ENCODE peak calls at places on chromosomes 3 and 15, in nine cellular contexts. J is endothelial cell of umbilical vein, D is HCT116, C is GM23338, L is WTC11, U is natural killer cell, G is MM.1S, Y is OCI-LY7, F is foreskin fibroblast. H is an unnamed sample.
A peak's percentile ranks its signal among the peaks of the same experiment; 100 is the strongest.

GRCh38 chr15:76460871-76461270 is 124.3 kb downstream of the ISL2 start:
- DNase-seq in J (no peak), C (no peak), G (no peak), U (no peak), F (peak; percentile 7), D (no peak), Y (no peak), L (no peak), H (no peak)

GRCh38 chr3:154177406-154177805 is 56.2 kb downstream of the ARHGEF26 start:
- DNase-seq in Y (no peak), U (no peak), G (no peak), F (no peak), J (no peak), C (no peak), D (no peak), L (no peak), H (no peak)

GRCh38 chr3:139937674-139938279 is 2.8 kb downstream of the CLSTN2 start:
- DNase-seq in D (peak; percentile 19), F (peak; percentile 35), Y (peak; percentile 20), C (peak; percentile 57), U (no peak), L (peak; percentile 51), G (peak; percentile 29), J (peak; percentile 34), H (peak; percentile 31)

GRCh38 chr15:60328852-60329443 is 68.8 kb downstream of the ANXA2 start:
- DNase-seq in G (peak; percentile 10), D (no peak), J (peak; percentile 40), F (no peak), U (no peak), L (no peak), C (peak; percentile 43), Y (peak; percentile 19), H (no peak)

GRCh38 chr3:67484085-67484484 is 170.3 kb downstream of the SUCLG2 start:
- DNase-seq in J (no peak), D (no peak), G (no peak), U (no peak), Y (no peak), L (no peak), F (no peak), C (no peak), H (no peak)

GRCh38 chr3:134463676-134464611 is 21.8 kb downstream of the ANAPC13 start:
- DNase-seq in Y (no peak), U (no peak), L (peak; percentile 80), J (no peak), D (no peak), G (no peak), C (peak; percentile 97), F (peak; percentile 78), H (no peak)

GRCh38 chr15:99732711-99733267 is 448 bp downstream of the LYSMD4 start:
- DNase-seq in L (no peak), Y (peak; percentile 8), G (peak; percentile 16), D (no peak), C (peak; percentile 59), F (no peak), J (no peak), U (no peak), H (peak; percentile 30)

GRCh38 chr15:101320501-101321052 is 25.5 kb upstream of the SNRPA1 start:
- DNase-seq in G (peak; percentile 26), J (peak; percentile 29), Y (no peak), C (peak; percentile 72), F (peak; percentile 49), L (peak; percentile 64), D (no peak), U (peak; percentile 64), H (peak; percentile 60)

GRCh38 chr15:89740137-89740536 is 10.9 kb downstream of the MESP1 start:
- DNase-seq in G (peak; percentile 74), J (peak; percentile 86), Y (peak; percentile 79), C (peak; percentile 90), D (peak; percentile 67), U (peak; percentile 41), L (peak; percentile 69), F (peak; percentile 38), H (peak; percentile 81)

GRCh38 chr3:52051444-52051843 is 4.9 kb downstream of the DUSP7 start:
- DNase-seq in D (no peak), F (no peak), J (no peak), Y (no peak), G (no peak), U (no peak), L (no peak), C (no peak), H (no peak)

GRCh38 chr3:52054689-52055511 is 1.5 kb downstream of the DUSP7 start:
- DNase-seq in G (peak; percentile 21), L (peak; percentile 58), U (no peak), C (peak; percentile 62), Y (peak; percentile 15), F (no peak), J (peak; percentile 20), D (no peak), H (no peak)

GRCh38 chr3:52050571-52050970 is 5.8 kb downstream of the DUSP7 start:
- DNase-seq in F (no peak), J (no peak), L (no peak), D (no peak), U (no peak), C (no peak), G (no peak), Y (no peak), H (no peak)

GRCh38 chr3:52053307-52054304 is 2.8 kb downstream of the DUSP7 start:
- DNase-seq in F (peak; percentile 51), U (no peak), C (no peak), L (no peak), D (no peak), Y (peak; percentile 44), G (no peak), J (peak; percentile 62), H (peak; percentile 65)

DNA sequence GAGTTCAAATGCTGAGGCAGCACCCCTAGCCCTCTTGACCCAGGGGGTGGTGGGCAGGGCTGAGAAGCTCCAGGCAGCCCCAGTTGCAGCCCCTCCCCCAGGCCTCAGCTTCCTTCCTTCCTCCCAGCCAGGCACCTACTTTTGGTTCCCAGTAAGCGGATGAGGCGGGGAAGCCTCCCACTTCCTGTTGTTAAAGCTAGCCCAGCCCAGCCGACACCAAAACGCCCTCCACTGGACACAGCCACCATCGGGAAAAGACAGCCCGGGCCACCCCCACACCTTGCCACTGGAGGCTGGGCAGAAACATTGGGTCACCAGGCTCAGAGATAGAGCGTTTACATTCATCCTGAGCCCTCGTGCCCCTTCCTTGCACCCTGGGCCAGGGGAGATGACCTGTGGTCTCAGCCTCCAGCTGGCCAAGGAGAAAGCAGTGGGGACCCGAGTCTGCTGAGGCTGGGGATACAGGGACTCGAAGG is 3.5 kb downstream of the DUSP7 start:
- DNase-seq in F (peak; percentile 84), C (peak; percentile 88), Y (peak; percentile 16), G (no peak), D (no peak), L (peak; percentile 77), J (peak; percentile 86), U (no peak), H (peak; percentile 48)
- TF ChIP-seq CTCF in F (peak; percentile 52), C (peak; percentile 31), Y (no peak), G (no peak), D (peak; percentile 27), L (no peak), J (peak; percentile 61), U (no peak), H (peak; percentile 42)

GRCh38 chr3:37453393-37454391 is 279.3 kb upstream of the LRRFIP2 start:
- DNase-seq in L (peak; percentile 37), U (no peak), J (no peak), Y (no peak), C (peak; percentile 42), F (no peak), G (no peak), D (no peak), H (no peak)
- TF ChIP-seq CTCF in L (no peak), U (no peak), J (no peak), Y (no peak), C (peak; percentile 10), F (no peak), G (no peak), D (no peak), H (no peak)

GRCh38 chr3:151999936-152000335 is 126.5 kb downstream of the SUCNR1 start:
- DNase-seq in U (no peak), F (no peak), J (no peak), Y (no peak), G (no peak), L (no peak), C (no peak), D (no peak), H (no peak)

DNA sequence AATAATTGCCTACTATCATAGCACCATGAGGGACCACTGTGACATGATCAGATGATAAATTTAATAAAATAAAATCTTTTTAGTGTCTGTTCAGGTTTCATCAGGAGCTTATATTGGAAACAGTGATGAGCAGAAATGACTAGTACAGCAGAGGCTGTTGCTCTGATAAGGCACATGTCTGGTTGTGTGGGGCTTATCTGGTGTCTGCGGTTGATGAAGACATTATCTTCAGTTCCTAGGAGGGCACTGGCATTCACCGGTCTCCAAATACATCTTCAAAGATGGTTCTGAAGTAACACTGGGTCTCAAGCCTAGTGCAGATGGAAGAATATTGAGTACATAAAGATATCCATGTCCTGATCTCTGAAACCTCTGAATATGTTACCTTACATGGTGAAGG is 125.3 kb downstream of the SUCNR1 start:
- DNase-seq in J (no peak), D (no peak), G (no peak), L (no peak), Y (no peak), C (no peak), U (no peak), F (no peak), H (no peak)
- TF ChIP-seq CTCF in J (no peak), D (no peak), G (no peak), L (no peak), Y (no peak), C (no peak), U (no peak), F (no peak), H (no peak)

GRCh38 chr3:133440652-133441051 is 40.8 kb downstream of the BFSP2 start:
- DNase-seq in J (no peak), F (no peak), D (no peak), Y (no peak), G (no peak), C (no peak), U (no peak), L (no peak), H (no peak)

GRCh38 chr3:133445111-133445510 is 45.3 kb downstream of the BFSP2 start:
- DNase-seq in G (peak; percentile 97), F (no peak), U (no peak), J (no peak), C (no peak), Y (peak; percentile 87), L (no peak), D (no peak), H (no peak)

GRCh38 chr3:133444071-133444774 is 44.4 kb downstream of the BFSP2 start:
- DNase-seq in G (peak; percentile 54), C (no peak), D (no peak), J (no peak), U (no peak), L (no peak), F (no peak), Y (peak; percentile 67), H (no peak)

GRCh38 chr3:133441867-133442270 is 42.0 kb downstream of the BFSP2 start:
- DNase-seq in L (no peak), D (no peak), Y (no peak), F (no peak), J (no peak), U (no peak), G (peak; percentile 61), C (no peak), H (no peak)

DNA sequence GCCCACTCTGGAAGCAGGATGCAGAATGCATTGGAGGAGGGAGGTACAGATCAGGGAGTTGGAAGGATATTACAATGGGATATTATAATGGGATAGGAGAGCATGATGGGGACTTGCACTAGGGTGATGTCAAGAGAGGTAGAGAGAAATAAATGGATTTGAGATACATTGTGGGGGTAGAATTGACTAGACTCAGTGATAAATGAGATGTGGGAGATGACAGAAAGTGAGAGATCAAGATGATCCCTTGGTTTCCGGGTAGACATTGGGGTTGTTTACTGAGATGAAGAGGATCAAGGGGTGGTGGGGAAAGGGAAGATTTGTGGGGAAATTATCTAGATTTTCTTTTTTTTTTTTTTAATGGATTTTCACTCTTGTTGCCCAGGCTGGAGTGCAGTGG is 42.7 kb downstream of the BFSP2 start:
- DNase-seq in J (no peak), U (no peak), L (no peak), C (no peak), F (no peak), D (no peak), G (no peak), Y (no peak), H (no peak)
- TF ChIP-seq CTCF in J (no peak), U (no peak), L (no peak), C (no peak), F (no peak), D (no peak), G (no peak), Y (no peak), H (no peak)